ENCODE peak calls at places on chromosomes 7 and 10, in six cellular contexts. F, R, Y, J, B and O are unnamed samples.

GRCh38 chr7:131735151-131735550 is 178.7 kb upstream of the PODXL start:
- DNase-seq in J (no peak), Y (no peak), R (no peak), B (no peak), F (no peak), O (no peak)

GRCh38 chr10:27512548-27512947 is 8.4 kb downstream of the RAB18 start:
- DNase-seq in R (no peak), F (no peak), J (no peak), B (no peak), Y (no peak), O (peak)

GRCh38 chr10:115384665-115385064 is 291.5 kb downstream of the ATRNL1 start:
- DNase-seq in F (no peak), R (no peak), Y (no peak), J (no peak), B (no peak), O (no peak)

GRCh38 chr7:128909605-128910568 is 622 bp downstream of the KCP start:
- DNase-seq in R (peak), F (peak), Y (no peak), B (peak), J (no peak), O (peak)

GRCh38 chr10:70555371-70555770 is 47.2 kb downstream of the PRF1 start:
- DNase-seq in J (no peak), R (no peak), B (no peak), Y (no peak), F (no peak), O (no peak)

GRCh38 chr10:89283988-89284475 is 17.8 kb upstream of the IFIT2 start:
- DNase-seq in B (peak), R (peak), J (no peak), F (no peak), Y (no peak), O (peak)

GRCh38 chr10:77398558-77398957 is 239.1 kb downstream of the KCNMA1 start:
- DNase-seq in B (no peak), J (no peak), R (no peak), Y (no peak), F (no peak), O (peak)

GRCh38 chr10:93384006-93384405 is 98.1 kb downstream of the MYOF start:
- DNase-seq in Y (peak), J (no peak), B (no peak), F (no peak), R (peak), O (no peak)

GRCh38 chr10:44569193-44570091 is 184.5 kb upstream of the CXCL12 start:
- DNase-seq in Y (no peak), F (no peak), B (no peak), J (no peak), R (no peak), O (peak)

GRCh38 chr7:151875862-151876111 is 1.1 kb downstream of the PRKAG2 start:
- DNase-seq in Y (no peak), J (peak), B (peak), F (no peak), R (no peak), O (no peak)

GRCh38 chr10:63236113-63236935 is 103.2 kb downstream of the NRBF2 start:
- DNase-seq in Y (peak), F (no peak), J (no peak), B (peak), R (no peak), O (peak)

GRCh38 chr10:4980793-4981192 is 17.6 kb downstream of the AKR1C1 start:
- DNase-seq in F (no peak), Y (no peak), R (no peak), J (no peak), B (no peak), O (no peak)

DNA sequence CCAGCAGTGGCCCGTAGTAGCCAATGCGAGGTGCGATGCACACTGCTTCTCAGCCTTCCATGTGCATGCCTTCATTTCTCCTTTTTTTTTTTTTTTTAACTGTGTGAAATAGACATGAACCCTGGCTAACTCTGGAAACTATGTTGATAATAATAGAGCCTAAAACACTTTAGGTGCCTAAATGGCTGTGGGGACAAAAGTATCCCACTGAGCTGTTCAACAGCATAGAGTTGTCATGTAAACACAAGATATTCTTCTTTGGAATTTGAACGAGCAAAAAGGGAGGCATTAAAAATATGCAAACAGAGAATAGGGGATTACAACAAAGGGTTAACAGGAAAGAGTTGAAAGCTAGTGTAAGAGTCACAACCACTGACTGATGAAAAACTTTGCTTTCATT is 162.1 kb upstream of the NOBOX start:
- DNase-seq in J (no peak), Y (no peak), F (no peak), R (no peak), B (no peak), O (no peak)
- H2BK120ac ChIP-seq in J (no peak), Y (no peak), F (no peak), R (no peak), B (no peak), O (no peak)

GRCh38 chr10:132447446-132448247 is 50.6 kb downstream of the PWWP2B start:
- DNase-seq in R (peak), F (no peak), J (no peak), Y (peak), B (peak), O (peak)
- H2AK5ac ChIP-seq in R (no peak), F (peak), J (peak), Y (peak), B (peak), O (peak)

GRCh38 chr7:42722198-42722597 is 189.7 kb downstream of the C7orf25 start:
- DNase-seq in Y (no peak), J (no peak), B (no peak), R (no peak), F (no peak), O (no peak)
- H2AFZ ChIP-seq in Y (no peak), J (no peak), B (no peak), R (no peak), F (no peak), O (no peak)

DNA sequence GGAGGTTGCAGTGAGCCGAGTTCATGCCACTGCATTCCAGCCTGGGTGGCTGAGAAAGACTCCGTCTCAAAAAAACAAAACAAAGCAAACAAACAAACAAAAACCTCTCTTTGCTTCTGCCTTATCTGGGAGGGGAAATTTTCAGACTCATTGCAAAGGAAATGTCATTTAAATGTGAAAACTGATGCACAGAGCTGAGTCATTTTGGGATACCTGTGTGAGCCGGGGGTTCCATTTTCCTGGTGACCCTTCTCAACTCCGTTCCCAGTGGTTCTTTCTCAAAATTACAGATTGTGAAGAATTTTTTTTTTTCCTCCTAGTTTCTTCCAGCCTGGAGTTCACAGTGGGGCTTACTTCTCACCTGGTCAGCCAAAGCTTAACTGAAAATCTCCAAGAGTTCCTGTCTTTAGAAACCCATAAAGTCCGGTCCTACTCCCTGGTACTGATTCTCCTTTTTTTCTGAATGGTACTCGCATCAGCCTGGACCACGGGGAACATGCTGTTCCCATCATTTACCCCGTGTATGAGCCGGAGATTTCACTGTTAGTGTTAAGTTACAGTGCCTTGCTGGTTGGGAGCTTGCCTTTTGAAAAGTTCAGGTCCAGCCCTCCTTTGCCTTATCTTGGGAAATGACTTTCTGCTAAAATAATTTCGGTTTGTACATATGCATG is 56.9 kb downstream of the RBM20 start:
- DNase-seq in F (no peak), B (no peak), Y (no peak), J (no peak), R (no peak), O (no peak)
- H2BK120ac ChIP-seq in F (no peak), B (no peak), Y (no peak), J (no peak), R (no peak), O (no peak)